ENCODE peak calls at places on chromosomes 11 and 22, in nine cellular contexts. Z is PC-3, X is NB4, E is body of pancreas, L is AG04450, O is stomach, A is neural progenitor cell, D is SK-N-SH, P is AG10803. K is an unnamed sample.

GRCh38 chr11:8055836-8056526 is 25.0 kb upstream of the TUB start:
- DNase-seq in Z (no peak), X (no peak), E (no peak), L (no peak), O (peak), A (no peak), D (no peak), P (no peak), K (no peak)

GRCh38 chr22:50507991-50508884 is at the start of gene NCAPH2:
- DNase-seq in Z (peak), X (peak), E (peak), L (peak), O (peak), A (peak), D (peak), P (peak), K (peak)

GRCh38 chr11:130103296-130103814 is 33.7 kb downstream of the APLP2 start:
- DNase-seq in Z (peak), X (peak), E (no peak), L (peak), O (no peak), A (no peak), D (peak), P (peak), K (peak)

GRCh38 chr11:35148163-35148562 is 9.2 kb downstream of the CD44 start:
- DNase-seq in Z (no peak), X (no peak), E (no peak), L (no peak), O (no peak), A (no peak), D (no peak), P (no peak), K (no peak)

GRCh38 chr22:47307326-47307725 is 544.9 kb downstream of the TBC1D22A start:
- DNase-seq in Z (peak), X (peak), E (no peak), L (peak), O (no peak), A (no peak), D (no peak), P (peak), K (peak)

GRCh38 chr11:46278387-46279173 is 1.1 kb downstream of the CREB3L1 start:
- DNase-seq in Z (no peak), X (peak), E (peak), L (no peak), O (peak), A (peak), D (peak), P (peak), K (no peak)

GRCh38 chr22:44869196-44869595 is 116.8 kb downstream of the ARHGAP8 start:
- DNase-seq in Z (peak), X (no peak), E (no peak), L (no peak), O (no peak), A (no peak), D (peak), P (no peak), K (no peak)

GRCh38 chr11:74989269-74989655 is 529 bp downstream of the NEU3 start:
- DNase-seq in Z (peak), X (peak), E (no peak), L (no peak), O (no peak), A (peak), D (peak), P (no peak), K (no peak)

GRCh38 chr11:120168960-120169681 is 31.2 kb upstream of the TRIM29 start:
- DNase-seq in Z (peak), X (peak), E (peak), L (no peak), O (peak), A (peak), D (peak), P (peak), K (peak)

GRCh38 chr11:100709233-100709999 is 22.3 kb downstream of the ARHGAP42 start:
- DNase-seq in Z (peak), X (no peak), E (no peak), L (no peak), O (no peak), A (no peak), D (no peak), P (peak), K (peak)

GRCh38 chr11:13289081-13289480 is 11.5 kb downstream of the BMAL1 start:
- DNase-seq in Z (peak), X (no peak), E (peak), L (no peak), O (no peak), A (peak), D (peak), P (no peak), K (no peak)

GRCh38 chr11:14357843-14358728 is 897 bp downstream of the RRAS2 start:
- DNase-seq in Z (peak), X (peak), E (peak), L (no peak), O (peak), A (peak), D (peak), P (peak), K (peak)

GRCh38 chr11:126886636-126887035 is 113.9 kb downstream of the KIRREL3 start:
- DNase-seq in Z (no peak), X (no peak), E (no peak), L (no peak), O (no peak), A (no peak), D (no peak), P (peak), K (no peak)

GRCh38 chr22:49419661-49420060 is 408.0 kb downstream of the BRD1 start:
- DNase-seq in Z (no peak), X (no peak), E (no peak), L (no peak), O (no peak), A (no peak), D (no peak), P (no peak), K (no peak)

GRCh38 chr11:121500275-121500674 is 47.5 kb upstream of the SORL1-AS1 start:
- DNase-seq in Z (no peak), X (no peak), E (no peak), L (no peak), O (no peak), A (no peak), D (no peak), P (no peak), K (no peak)

GRCh38 chr22:24026733-24027132 is 15.6 kb downstream of the CABIN1 start:
- DNase-seq in Z (no peak), X (no peak), E (no peak), L (no peak), O (no peak), A (no peak), D (peak), P (no peak), K (no peak)

GRCh38 chr11:1841511-1842148 is 2.8 kb downstream of the TNNI2 start:
- DNase-seq in Z (no peak), X (no peak), E (peak), L (no peak), O (no peak), A (no peak), D (no peak), P (no peak), K (no peak)

GRCh38 chr11:108718466-108718865 is 53.6 kb downstream of the DDX10 start:
- DNase-seq in Z (no peak), X (no peak), E (no peak), L (no peak), O (no peak), A (no peak), D (no peak), P (no peak), K (no peak)

GRCh38 chr11:69212121-69213110 is 56.7 kb downstream of the SMIM38 start:
- DNase-seq in Z (no peak), X (no peak), E (no peak), L (no peak), O (peak), A (peak), D (peak), P (no peak), K (no peak)
- TF ChIP-seq CTCF in Z (peak), X (no peak), E (no peak), L (peak), O (no peak), A (peak), D (peak), P (peak), K (peak)

GRCh38 chr11:43735115-43735514 is 54.6 kb downstream of the HSD17B12 start:
- DNase-seq in Z (no peak), X (no peak), E (no peak), L (no peak), O (no peak), A (no peak), D (no peak), P (no peak), K (no peak)

GRCh38 chr11:43737194-43737575 is 56.6 kb downstream of the HSD17B12 start:
- DNase-seq in Z (no peak), X (no peak), E (no peak), L (no peak), O (no peak), A (no peak), D (no peak), P (no peak), K (no peak)

GRCh38 chr11:43735931-43736330 is 55.4 kb downstream of the HSD17B12 start:
- DNase-seq in Z (peak), X (peak), E (no peak), L (no peak), O (no peak), A (no peak), D (no peak), P (peak), K (peak)

GRCh38 chr11:43736502-43737193 is 56.1 kb downstream of the HSD17B12 start:
- DNase-seq in Z (peak), X (peak), E (no peak), L (peak), O (no peak), A (no peak), D (no peak), P (peak), K (no peak)

GRCh38 chr11:43738600-43739409 is 58.3 kb downstream of the HSD17B12 start:
- DNase-seq in Z (peak), X (peak), E (peak), L (peak), O (no peak), A (peak), D (no peak), P (peak), K (peak)
- H3K4me3 ChIP-seq in Z (peak), X (no peak), E (no peak), L (no peak), O (no peak), A (no peak), D (no peak), P (peak), K (peak)

DNA sequence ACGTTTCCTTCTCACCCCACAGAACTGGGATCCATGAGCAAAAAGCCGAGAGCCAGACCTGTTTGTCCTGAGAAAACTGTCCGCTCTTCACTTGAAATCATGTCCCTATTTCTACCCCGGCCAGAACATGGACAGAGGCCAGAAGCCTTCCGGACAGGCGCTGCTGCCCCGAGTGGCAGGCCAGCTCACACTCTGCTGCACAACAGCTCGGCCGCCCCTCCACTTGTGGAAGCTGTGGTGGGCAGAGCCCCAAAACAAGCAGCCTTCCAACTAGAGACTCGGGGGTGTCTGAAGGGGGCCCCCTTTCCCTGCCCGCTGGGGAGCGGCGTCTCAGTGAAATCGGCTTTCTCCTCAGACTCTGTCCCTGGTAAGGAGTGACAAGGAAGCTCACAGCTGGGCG is 24.0 kb downstream of the CD5 start:
- DNase-seq in Z (no peak), X (no peak), E (peak), L (no peak), O (no peak), A (peak), D (peak), P (no peak), K (no peak)
- TF ChIP-seq CTCF in Z (peak), X (no peak), E (no peak), L (no peak), O (no peak), A (peak), D (no peak), P (no peak), K (no peak)

DNA sequence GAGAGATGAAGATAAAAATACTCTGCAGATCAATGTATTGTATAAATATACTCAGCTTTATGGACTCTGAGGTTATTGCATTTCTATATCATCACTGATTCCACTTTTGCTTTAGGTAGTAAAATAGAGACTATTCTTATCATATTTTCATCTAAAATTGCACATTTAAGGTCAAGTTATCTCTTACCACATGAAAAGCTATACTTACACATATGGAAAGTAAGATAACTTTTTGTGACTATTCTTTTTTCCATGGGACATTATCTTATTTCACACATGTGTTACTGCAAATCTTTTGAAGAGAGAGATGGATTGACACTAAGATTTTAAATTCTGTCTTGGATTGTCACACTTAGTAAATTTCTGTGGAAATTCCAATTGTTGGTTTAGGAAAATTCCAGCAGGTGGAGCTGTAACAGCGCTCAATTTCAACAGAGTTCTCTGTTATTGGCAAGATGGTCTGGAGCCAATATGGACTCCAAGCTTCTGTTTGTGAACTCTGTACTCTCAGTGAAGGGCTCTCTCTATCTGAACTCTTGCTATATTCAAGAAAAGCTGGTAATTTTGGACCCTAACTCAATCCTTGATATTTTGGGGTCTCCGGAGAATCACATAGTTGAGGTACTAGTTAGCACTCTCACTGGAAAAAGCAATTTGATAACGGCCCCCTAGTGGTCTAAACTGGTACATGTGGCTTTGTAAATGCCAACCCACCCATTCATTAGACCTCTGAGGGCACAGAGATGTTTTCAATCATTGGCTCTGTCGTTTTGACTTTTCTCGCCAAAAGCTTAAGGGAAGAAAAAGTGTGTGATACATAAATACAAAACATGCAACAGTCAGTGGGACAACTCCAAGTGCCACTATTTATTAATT is 429.7 kb downstream of the ETS1 start:
- DNase-seq in Z (peak), X (peak), E (peak), L (peak), O (no peak), A (peak), D (peak), P (peak), K (peak)
- H3K4me3 ChIP-seq in Z (peak), X (peak), E (no peak), L (peak), O (no peak), A (no peak), D (peak), P (no peak), K (peak)

GRCh38 chr11:57568330-57568766 is 876 bp upstream of the UBE2L6 start:
- DNase-seq in Z (peak), X (no peak), E (no peak), L (peak), O (no peak), A (no peak), D (no peak), P (peak), K (peak)
- TF ChIP-seq CTCF in Z (peak), X (peak), E (no peak), L (peak), O (no peak), A (no peak), D (peak), P (peak), K (peak)

DNA sequence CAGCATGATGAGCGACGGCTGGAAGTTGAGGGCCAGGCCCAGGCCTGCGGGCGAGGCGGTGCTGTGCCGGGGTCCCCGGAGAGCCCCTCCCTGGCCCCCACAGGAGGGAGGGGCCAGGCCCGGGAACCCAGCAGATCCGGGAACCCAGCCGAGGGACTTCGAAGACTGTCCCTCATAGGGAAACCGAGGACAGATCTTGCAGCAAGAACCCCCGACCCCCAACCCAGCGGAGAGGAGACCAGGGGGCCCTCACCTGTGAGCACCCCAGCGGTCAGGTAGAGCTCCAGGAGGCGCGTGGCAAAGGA is 2.4 kb downstream of the SLC16A8 start:
- DNase-seq in Z (no peak), X (no peak), E (no peak), L (no peak), O (no peak), A (no peak), D (no peak), P (no peak), K (no peak)
- H3K4me3 ChIP-seq in Z (no peak), X (no peak), E (no peak), L (no peak), O (peak), A (peak), D (no peak), P (no peak), K (no peak)

DNA sequence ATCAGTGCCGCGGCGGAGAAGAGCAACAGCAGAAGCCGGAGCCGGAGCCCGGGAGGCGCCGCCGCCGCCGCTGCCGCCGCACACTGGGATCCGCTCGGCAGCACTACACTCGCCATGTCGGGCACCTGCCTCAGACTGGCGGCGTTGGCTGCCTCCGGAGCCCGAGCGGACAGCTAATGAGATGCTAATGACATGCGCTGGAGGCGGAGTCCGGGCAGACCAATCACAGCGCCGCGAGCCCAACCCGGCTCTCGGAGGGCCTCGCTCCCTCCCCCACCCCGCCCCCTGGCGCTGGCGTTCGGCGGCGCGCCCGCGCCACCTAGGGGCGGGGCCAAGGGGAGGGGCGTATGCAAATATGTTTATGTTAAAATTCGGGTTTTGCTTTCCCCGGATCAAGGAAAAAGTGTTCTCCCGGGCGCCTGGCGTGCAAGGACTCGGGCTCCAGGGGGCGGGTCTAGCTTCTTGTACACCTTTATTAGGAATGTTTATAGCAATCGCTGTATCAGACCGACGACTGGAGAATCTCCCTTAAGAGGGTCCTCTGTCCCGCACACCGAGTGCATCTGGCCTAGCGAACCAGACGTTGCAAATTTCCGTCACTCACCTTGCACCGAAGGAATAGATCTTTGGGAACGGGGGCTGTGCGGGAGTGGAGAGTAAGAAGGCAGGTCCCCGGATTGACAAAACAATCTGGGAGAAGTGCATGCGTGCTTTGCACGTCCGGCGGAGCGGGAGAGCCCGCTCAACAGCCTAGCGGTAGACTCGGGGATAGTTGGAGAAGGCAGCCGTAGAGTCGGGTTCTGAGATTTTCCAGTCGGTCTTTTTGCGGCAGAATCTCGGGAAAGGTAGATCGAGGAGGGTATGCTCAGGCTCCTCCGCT is at the start of gene CADM1:
- DNase-seq in Z (peak), X (no peak), E (peak), L (peak), O (peak), A (peak), D (peak), P (peak), K (peak)
- TF ChIP-seq CTCF in Z (peak), X (no peak), E (peak), L (peak), O (no peak), A (peak), D (peak), P (peak), K (peak)